ENCODE peak calls at places on chromosomes 11 and 22, in six cellular contexts. One of them, this sample, is unnamed.

GRCh38 chr11:61102667-61103491 is 590 bp downstream of the CD5 start:
- DNase-seq in transverse colon: no peak
- DNase-seq in AG04450: no peak
- DNase-seq in neural progenitor cell: no peak
- DNase-seq in ovary: no peak
- DNase-seq in testis: peak
- DNase-seq in this sample: no peak

GRCh38 chr11:10688401-10688800 is 5.2 kb downstream of the IRAG1 start:
- DNase-seq in transverse colon: no peak
- DNase-seq in AG04450: no peak
- DNase-seq in neural progenitor cell: no peak
- DNase-seq in ovary: no peak
- DNase-seq in testis: no peak
- DNase-seq in this sample: no peak

GRCh38 chr11:66391322-66391721 is 19.8 kb upstream of the SLC29A2 start:
- DNase-seq in transverse colon: no peak
- DNase-seq in AG04450: no peak
- DNase-seq in neural progenitor cell: no peak
- DNase-seq in ovary: no peak
- DNase-seq in testis: no peak
- DNase-seq in this sample: no peak

GRCh38 chr11:116851631-116852030 is 14.2 kb upstream of the APOA1 start:
- DNase-seq in transverse colon: peak
- DNase-seq in AG04450: no peak
- DNase-seq in neural progenitor cell: no peak
- DNase-seq in ovary: no peak
- DNase-seq in testis: no peak
- DNase-seq in this sample: no peak

GRCh38 chr11:2436013-2436520 is 8.2 kb downstream of the TRPM5 start:
- DNase-seq in transverse colon: no peak
- DNase-seq in AG04450: no peak
- DNase-seq in neural progenitor cell: no peak
- DNase-seq in ovary: no peak
- DNase-seq in testis: no peak
- DNase-seq in this sample: no peak

GRCh38 chr22:48696371-48696770 is 1131.3 kb downstream of the BRD1 start:
- DNase-seq in transverse colon: no peak
- DNase-seq in AG04450: no peak
- DNase-seq in neural progenitor cell: no peak
- DNase-seq in ovary: no peak
- DNase-seq in testis: no peak
- DNase-seq in this sample: no peak

GRCh38 chr22:30667092-30667485 is 586 bp downstream of the DUSP18 start:
- DNase-seq in transverse colon: peak
- DNase-seq in AG04450: no peak
- DNase-seq in neural progenitor cell: no peak
- DNase-seq in ovary: no peak
- DNase-seq in testis: no peak
- DNase-seq in this sample: no peak

GRCh38 chr11:113247231-113247630 is 67.2 kb upstream of the TTC12 start:
- DNase-seq in transverse colon: no peak
- DNase-seq in AG04450: no peak
- DNase-seq in neural progenitor cell: peak
- DNase-seq in ovary: no peak
- DNase-seq in testis: no peak
- DNase-seq in this sample: no peak

GRCh38 chr22:26276530-26277200 is 107.4 kb downstream of the SEZ6L start:
- DNase-seq in transverse colon: no peak
- DNase-seq in AG04450: no peak
- DNase-seq in neural progenitor cell: no peak
- DNase-seq in ovary: no peak
- DNase-seq in testis: no peak
- DNase-seq in this sample: no peak

GRCh38 chr11:35166369-35167360 is 27.7 kb downstream of the CD44 start:
- DNase-seq in transverse colon: no peak
- DNase-seq in AG04450: no peak
- DNase-seq in neural progenitor cell: no peak
- DNase-seq in ovary: no peak
- DNase-seq in testis: no peak
- DNase-seq in this sample: peak

GRCh38 chr11:129277216-129277838 is 85.2 kb upstream of the ARHGAP32 start:
- DNase-seq in transverse colon: no peak
- DNase-seq in AG04450: no peak
- DNase-seq in neural progenitor cell: no peak
- DNase-seq in ovary: no peak
- DNase-seq in testis: no peak
- DNase-seq in this sample: no peak

GRCh38 chr11:60852639-60853468 is 2.9 kb downstream of the PTGDR2 start:
- DNase-seq in transverse colon: peak
- DNase-seq in AG04450: no peak
- DNase-seq in neural progenitor cell: peak
- DNase-seq in ovary: no peak
- DNase-seq in testis: no peak
- DNase-seq in this sample: no peak

GRCh38 chr11:78564037-78564888 is 10.4 kb downstream of the NARS2 start:
- DNase-seq in transverse colon: peak
- DNase-seq in AG04450: peak
- DNase-seq in neural progenitor cell: peak
- DNase-seq in ovary: no peak
- DNase-seq in testis: peak
- DNase-seq in this sample: peak

GRCh38 chr11:79670846-79671245 is 230.0 kb upstream of the TENM4 start:
- DNase-seq in transverse colon: no peak
- DNase-seq in AG04450: no peak
- DNase-seq in neural progenitor cell: no peak
- DNase-seq in ovary: no peak
- DNase-seq in testis: no peak
- DNase-seq in this sample: no peak

GRCh38 chr11:99368579-99368978 is 347.8 kb downstream of the CNTN5 start:
- DNase-seq in transverse colon: no peak
- DNase-seq in AG04450: no peak
- DNase-seq in neural progenitor cell: no peak
- DNase-seq in ovary: no peak
- DNase-seq in testis: no peak
- DNase-seq in this sample: peak

GRCh38 chr11:17457361-17458104 is 19.1 kb downstream of the ABCC8 start:
- DNase-seq in transverse colon: no peak
- DNase-seq in AG04450: no peak
- DNase-seq in neural progenitor cell: no peak
- DNase-seq in ovary: no peak
- DNase-seq in testis: no peak
- DNase-seq in this sample: no peak

GRCh38 chr11:109971184-109971523 is 122.0 kb upstream of the ZC3H12C start:
- DNase-seq in transverse colon: no peak
- DNase-seq in AG04450: no peak
- DNase-seq in neural progenitor cell: peak
- DNase-seq in ovary: no peak
- DNase-seq in testis: no peak
- DNase-seq in this sample: peak

GRCh38 chr11:6864436-6864835 is 1.6 kb downstream of the OR10A2 start:
- DNase-seq in transverse colon: no peak
- DNase-seq in AG04450: no peak
- DNase-seq in neural progenitor cell: no peak
- DNase-seq in ovary: no peak
- DNase-seq in testis: no peak
- DNase-seq in this sample: no peak

GRCh38 chr11:123413636-123414035 is 16.4 kb upstream of the GRAMD1B start:
- DNase-seq in transverse colon: no peak
- DNase-seq in AG04450: no peak
- DNase-seq in neural progenitor cell: no peak
- DNase-seq in ovary: peak
- DNase-seq in testis: peak
- DNase-seq in this sample: no peak

GRCh38 chr11:95972055-95972454 is 48.1 kb upstream of the MTMR2 start:
- DNase-seq in transverse colon: no peak
- DNase-seq in AG04450: no peak
- DNase-seq in neural progenitor cell: no peak
- DNase-seq in ovary: no peak
- DNase-seq in testis: no peak
- DNase-seq in this sample: no peak

DNA sequence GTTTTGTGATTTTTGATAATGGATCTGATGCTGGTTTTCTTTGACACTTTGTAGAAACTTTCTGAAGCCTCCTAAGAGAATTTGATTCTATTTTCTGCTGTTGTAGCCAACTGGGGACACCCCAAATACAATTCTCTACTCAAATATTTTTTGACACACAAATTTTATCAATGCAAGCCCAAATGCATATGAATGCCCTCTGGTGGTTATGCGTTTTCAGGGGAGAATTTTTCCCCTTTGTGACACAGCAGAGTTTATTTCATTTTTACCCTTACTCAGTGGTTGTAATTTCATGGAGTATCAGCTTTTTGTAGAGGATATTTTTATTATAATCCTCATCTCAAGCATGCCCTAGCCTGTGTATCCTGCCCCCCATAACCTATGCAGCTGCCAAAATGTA is 44.7 kb upstream of the MTMR2 start:
- DNase-seq in transverse colon: no peak
- DNase-seq in AG04450: no peak
- DNase-seq in neural progenitor cell: no peak
- DNase-seq in ovary: no peak
- DNase-seq in testis: no peak
- DNase-seq in this sample: no peak
- TF ChIP-seq CTCF in transverse colon: no peak
- TF ChIP-seq CTCF in AG04450: peak
- TF ChIP-seq CTCF in neural progenitor cell: no peak
- TF ChIP-seq CTCF in ovary: no peak
- TF ChIP-seq CTCF in testis: no peak
- TF ChIP-seq CTCF in this sample: peak

GRCh38 chr11:111426615-111427014 is 47.5 kb upstream of the POU2AF1 start:
- DNase-seq in transverse colon: no peak
- DNase-seq in AG04450: no peak
- DNase-seq in neural progenitor cell: no peak
- DNase-seq in ovary: no peak
- DNase-seq in testis: no peak
- DNase-seq in this sample: no peak
- H3K4me3 ChIP-seq in transverse colon: no peak
- H3K4me3 ChIP-seq in AG04450: no peak
- H3K4me3 ChIP-seq in neural progenitor cell: no peak
- H3K4me3 ChIP-seq in ovary: no peak
- H3K4me3 ChIP-seq in testis: no peak
- H3K4me3 ChIP-seq in this sample: no peak

GRCh38 chr22:17874231-17874630 is 100.0 kb upstream of the BID start:
- DNase-seq in transverse colon: no peak
- DNase-seq in AG04450: no peak
- DNase-seq in neural progenitor cell: no peak
- DNase-seq in ovary: no peak
- DNase-seq in testis: no peak
- DNase-seq in this sample: no peak

GRCh38 chr22:17873804-17874203 is 99.5 kb upstream of the BID start:
- DNase-seq in transverse colon: no peak
- DNase-seq in AG04450: no peak
- DNase-seq in neural progenitor cell: no peak
- DNase-seq in ovary: no peak
- DNase-seq in testis: no peak
- DNase-seq in this sample: no peak

GRCh38 chr22:17872491-17872890 is 98.2 kb upstream of the BID start:
- DNase-seq in transverse colon: no peak
- DNase-seq in AG04450: no peak
- DNase-seq in neural progenitor cell: no peak
- DNase-seq in ovary: no peak
- DNase-seq in testis: no peak
- DNase-seq in this sample: no peak

GRCh38 chr22:17871726-17872458 is 97.6 kb upstream of the BID start:
- DNase-seq in transverse colon: no peak
- DNase-seq in AG04450: no peak
- DNase-seq in neural progenitor cell: no peak
- DNase-seq in ovary: no peak
- DNase-seq in testis: no peak
- DNase-seq in this sample: no peak

DNA sequence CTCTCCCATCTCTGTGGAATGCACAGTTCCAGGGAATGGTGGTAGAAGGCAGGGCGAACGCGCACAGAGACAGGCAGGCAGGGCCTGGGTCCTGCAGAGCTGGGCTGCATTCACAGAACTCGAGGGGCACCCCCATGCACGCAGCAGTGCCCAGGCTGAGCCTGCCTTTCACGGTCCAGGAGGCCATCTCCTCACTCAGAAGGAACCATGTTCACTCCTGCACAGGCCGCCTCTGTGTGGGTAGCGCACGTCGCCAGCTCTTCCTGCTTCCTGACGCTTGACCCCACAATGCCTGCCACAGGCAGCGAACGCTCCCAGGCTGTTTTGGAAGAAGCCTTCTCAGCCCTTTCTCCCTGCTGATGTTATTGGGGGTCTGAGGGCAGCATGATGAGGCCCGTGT is 98.8 kb upstream of the BID start:
- DNase-seq in transverse colon: no peak
- DNase-seq in AG04450: no peak
- DNase-seq in neural progenitor cell: no peak
- DNase-seq in ovary: no peak
- DNase-seq in testis: no peak
- DNase-seq in this sample: no peak
- TF ChIP-seq CTCF in transverse colon: no peak
- TF ChIP-seq CTCF in AG04450: no peak
- TF ChIP-seq CTCF in neural progenitor cell: no peak
- TF ChIP-seq CTCF in ovary: no peak
- TF ChIP-seq CTCF in testis: no peak
- TF ChIP-seq CTCF in this sample: no peak

GRCh38 chr22:50119169-50119767 is 29.5 kb downstream of the MOV10L1 start:
- DNase-seq in transverse colon: no peak
- DNase-seq in AG04450: no peak
- DNase-seq in neural progenitor cell: no peak
- DNase-seq in ovary: no peak
- DNase-seq in testis: no peak
- DNase-seq in this sample: no peak
- H3K4me3 ChIP-seq in transverse colon: no peak
- H3K4me3 ChIP-seq in AG04450: no peak
- H3K4me3 ChIP-seq in neural progenitor cell: no peak
- H3K4me3 ChIP-seq in ovary: no peak
- H3K4me3 ChIP-seq in testis: no peak
- H3K4me3 ChIP-seq in this sample: no peak

GRCh38 chr11:82225502-82225901 is 508.2 kb downstream of the FAM181B start:
- DNase-seq in transverse colon: no peak
- DNase-seq in AG04450: no peak
- DNase-seq in neural progenitor cell: no peak
- DNase-seq in ovary: no peak
- DNase-seq in testis: no peak
- DNase-seq in this sample: no peak

GRCh38 chr11:82229346-82229745 is 504.3 kb downstream of the FAM181B start:
- DNase-seq in transverse colon: no peak
- DNase-seq in AG04450: no peak
- DNase-seq in neural progenitor cell: peak
- DNase-seq in ovary: no peak
- DNase-seq in testis: no peak
- DNase-seq in this sample: peak

GRCh38 chr11:82225930-82226329 is 507.7 kb downstream of the FAM181B start:
- DNase-seq in transverse colon: no peak
- DNase-seq in AG04450: no peak
- DNase-seq in neural progenitor cell: peak
- DNase-seq in ovary: no peak
- DNase-seq in testis: no peak
- DNase-seq in this sample: no peak
- TF ChIP-seq CTCF in transverse colon: no peak
- TF ChIP-seq CTCF in AG04450: no peak
- TF ChIP-seq CTCF in neural progenitor cell: peak
- TF ChIP-seq CTCF in ovary: no peak
- TF ChIP-seq CTCF in testis: no peak
- TF ChIP-seq CTCF in this sample: no peak

This sample was measured in astrocyte of the cerebellum.